ENCODE peak calls at places on chromosomes 5 and 9, in four cellular contexts. One of them, this sample, is unnamed.

GRCh38 chr5:3538886-3539285 is 56.7 kb upstream of the IRX1 start:
- DNase-seq in IMR-90: no peak
- DNase-seq in H9: no peak
- DNase-seq in K562: no peak
- DNase-seq in this sample: no peak

GRCh38 chr5:81121836-81122235 is 111.3 kb upstream of the CKMT2 start:
- DNase-seq in IMR-90: peak; percentile 32
- DNase-seq in H9: no peak
- DNase-seq in K562: no peak
- DNase-seq in this sample: no peak

GRCh38 chr9:113580041-113580953 is 116.8 kb downstream of the RGS3 start:
- DNase-seq in IMR-90: peak; percentile 35
- DNase-seq in K562: no peak
- DNase-seq in H9: no peak
- DNase-seq in this sample: peak; percentile 87

GRCh38 chr9:108809269-108809668 is 46.5 kb downstream of the ACTL7B start:
- DNase-seq in H9: no peak
- DNase-seq in K562: no peak
- DNase-seq in IMR-90: no peak
- DNase-seq in this sample: no peak

GRCh38 chr5:54758038-54758437 is 227.4 kb downstream of the ESM1 start:
- DNase-seq in IMR-90: peak; percentile 95
- DNase-seq in H9: no peak
- DNase-seq in K562: no peak
- DNase-seq in this sample: no peak

GRCh38 chr9:108389056-108389455 is 466.7 kb downstream of the ACTL7B start:
- DNase-seq in K562: no peak
- DNase-seq in IMR-90: no peak
- DNase-seq in H9: no peak
- DNase-seq in this sample: no peak

GRCh38 chr5:171318026-171318425 is 9.0 kb downstream of the TLX3 start:
- DNase-seq in IMR-90: no peak
- DNase-seq in K562: no peak
- DNase-seq in H9: peak; percentile 88
- DNase-seq in this sample: no peak

GRCh38 chr5:100539519-100539918 is 4.3 kb downstream of the FAM174A start:
- DNase-seq in H9: no peak
- DNase-seq in K562: no peak
- DNase-seq in IMR-90: no peak
- DNase-seq in this sample: no peak

GRCh38 chr9:94987731-94988130 is 261.2 kb downstream of the AOPEP start:
- DNase-seq in IMR-90: no peak
- DNase-seq in H9: no peak
- DNase-seq in K562: no peak
- DNase-seq in this sample: no peak

GRCh38 chr5:139985733-139986132 is 57.4 kb downstream of the NRG2 start:
- DNase-seq in IMR-90: peak; percentile 68
- DNase-seq in K562: peak; percentile 64
- DNase-seq in H9: no peak
- DNase-seq in this sample: no peak

GRCh38 chr9:738209-738915 is 103.1 kb upstream of the DMRT1 start:
- DNase-seq in K562: no peak
- DNase-seq in H9: no peak
- DNase-seq in IMR-90: peak; percentile 98
- DNase-seq in this sample: no peak

GRCh38 chr9:108386859-108387384 is 468.9 kb downstream of the ACTL7B start:
- DNase-seq in K562: no peak
- DNase-seq in IMR-90: peak; percentile 85
- DNase-seq in H9: no peak
- DNase-seq in this sample: no peak

GRCh38 chr5:179404321-179405053 is 59.2 kb upstream of the ADAMTS2 start:
- DNase-seq in IMR-90: peak; percentile 42
- DNase-seq in H9: peak; percentile 20
- DNase-seq in K562: no peak
- DNase-seq in this sample: peak; percentile 14

GRCh38 chr5:114237766-114238165 is 124.1 kb upstream of the KCNN2 start:
- DNase-seq in IMR-90: peak; percentile 99
- DNase-seq in H9: no peak
- DNase-seq in K562: no peak
- DNase-seq in this sample: no peak

GRCh38 chr9:88753691-88754367 is 218.9 kb downstream of the NXNL2 start:
- DNase-seq in H9: no peak
- DNase-seq in IMR-90: peak; percentile 77
- DNase-seq in K562: no peak
- DNase-seq in this sample: no peak

GRCh38 chr9:130940693-130941576 is 1.9 kb upstream of the FIBCD1 start:
- DNase-seq in K562: peak; percentile 98
- DNase-seq in IMR-90: peak; percentile 15
- DNase-seq in H9: peak; percentile 97
- DNase-seq in this sample: peak; percentile 96

GRCh38 chr9:124769451-124770358 is 1.4 kb downstream of the NR6A1 start:
- DNase-seq in IMR-90: no peak
- DNase-seq in H9: peak; percentile 65
- DNase-seq in K562: peak; percentile 66
- DNase-seq in this sample: peak; percentile 85

GRCh38 chr9:106758911-106759310 is 104.1 kb upstream of the ZNF462 start:
- DNase-seq in H9: no peak
- DNase-seq in K562: no peak
- DNase-seq in IMR-90: no peak
- DNase-seq in this sample: no peak

GRCh38 chr5:96157077-96157780 is 195.6 kb upstream of the ELL2 start:
- DNase-seq in K562: no peak
- DNase-seq in IMR-90: no peak
- DNase-seq in H9: no peak
- DNase-seq in this sample: peak; percentile 52

GRCh38 chr5:65034029-65034781 is 265.5 kb downstream of the CWC27 start:
- DNase-seq in IMR-90: no peak
- DNase-seq in K562: no peak
- DNase-seq in H9: no peak
- DNase-seq in this sample: no peak

GRCh38 chr5:59496524-59497134 is 396.9 kb downstream of the PDE4D start:
- DNase-seq in K562: peak; percentile 5
- DNase-seq in H9: peak; percentile 75
- DNase-seq in IMR-90: peak; percentile 5
- DNase-seq in this sample: no peak

GRCh38 chr5:131491749-131492148 is 143.3 kb downstream of the RAPGEF6 start:
- DNase-seq in IMR-90: peak; percentile 45
- DNase-seq in K562: no peak
- DNase-seq in H9: no peak
- DNase-seq in this sample: no peak

GRCh38 chr5:151060742-151061141 is 20.1 kb downstream of the TNIP1 start:
- DNase-seq in H9: no peak
- DNase-seq in K562: no peak
- DNase-seq in IMR-90: no peak
- DNase-seq in this sample: no peak

GRCh38 chr9:16626577-16627130 is 243.8 kb downstream of the BNC2 start:
- DNase-seq in H9: peak; percentile 37
- DNase-seq in IMR-90: peak; percentile 89
- DNase-seq in K562: no peak
- DNase-seq in this sample: no peak

GRCh38 chr5:132430736-132431135 is 59.8 kb downstream of the IRF1 start:
- DNase-seq in K562: no peak
- DNase-seq in H9: no peak
- DNase-seq in IMR-90: no peak
- DNase-seq in this sample: no peak

GRCh38 chr5:172051643-172052362 is 45.4 kb upstream of the FBXW11 start:
- DNase-seq in IMR-90: no peak
- DNase-seq in K562: peak; percentile 45
- DNase-seq in H9: no peak
- DNase-seq in this sample: no peak

GRCh38 chr5:1291611-1292080 is 3.2 kb downstream of the TERT start:
- DNase-seq in K562: no peak
- DNase-seq in H9: peak; percentile 20
- DNase-seq in IMR-90: no peak
- DNase-seq in this sample: peak; percentile 64

GRCh38 chr9:93196095-93197055 is 12.4 kb downstream of the WNK2 start:
- DNase-seq in IMR-90: no peak
- DNase-seq in K562: no peak
- DNase-seq in H9: no peak
- DNase-seq in this sample: peak; percentile 48

GRCh38 chr5:93890657-93891056 is 149.3 kb upstream of the POU5F2 start:
- DNase-seq in IMR-90: no peak
- DNase-seq in K562: no peak
- DNase-seq in H9: no peak
- DNase-seq in this sample: no peak

GRCh38 chr5:181223041-181223728 is at the start of gene TRIM41:
- DNase-seq in K562: peak; percentile 99
- DNase-seq in H9: peak; percentile 99
- DNase-seq in IMR-90: peak; percentile 98
- DNase-seq in this sample: peak; percentile 99

GRCh38 chr5:38497946-38498345 is 58.5 kb downstream of the LIFR start:
- DNase-seq in K562: peak; percentile 30
- DNase-seq in IMR-90: peak; percentile 31
- DNase-seq in H9: no peak
- DNase-seq in this sample: no peak

DNA sequence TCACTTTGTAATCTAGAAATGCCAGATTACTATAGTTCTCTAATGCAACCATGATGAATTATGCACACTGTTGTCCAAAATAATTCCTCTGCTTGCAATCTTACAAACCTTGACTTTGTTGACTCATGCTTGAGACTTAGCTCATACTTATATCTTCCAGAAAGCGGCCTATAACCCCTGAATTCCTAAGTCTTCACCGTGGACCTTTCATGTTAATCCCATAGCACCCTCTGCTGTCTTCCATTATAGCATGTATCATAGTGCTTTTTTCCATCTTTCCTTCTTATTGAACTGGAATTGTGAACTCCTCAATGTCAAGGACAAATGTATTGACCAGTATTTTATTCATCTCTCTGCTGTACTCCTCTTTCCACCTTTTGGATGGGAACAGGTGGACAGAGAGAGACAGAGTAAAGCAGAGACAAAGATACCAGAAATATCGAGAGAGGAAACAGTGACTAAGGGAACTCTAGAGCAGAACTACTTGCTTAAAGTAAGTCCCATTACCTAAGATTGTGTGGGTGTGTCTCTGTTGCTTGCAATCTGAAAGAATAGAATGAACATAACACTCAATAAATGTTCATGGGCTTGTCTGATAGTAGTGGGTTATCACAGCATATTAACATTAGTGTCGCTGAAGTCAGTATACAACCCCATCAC is 110.0 kb downstream of the LURAP1L start:
- DNase-seq in H9: no peak
- DNase-seq in IMR-90: peak; percentile 88
- DNase-seq in K562: peak; percentile 0
- DNase-seq in this sample: no peak
- TF ChIP-seq CTCF in H9: peak; percentile 47
- TF ChIP-seq CTCF in IMR-90: peak; percentile 79
- TF ChIP-seq CTCF in K562: no peak
- TF ChIP-seq CTCF in this sample: peak; percentile 50

GRCh38 chr5:61308699-61309098 is 23.4 kb upstream of the ZSWIM6 start:
- DNase-seq in IMR-90: no peak
- DNase-seq in H9: no peak
- DNase-seq in K562: no peak
- DNase-seq in this sample: no peak

GRCh38 chr5:61306531-61307195 is 25.4 kb upstream of the ZSWIM6 start:
- DNase-seq in K562: no peak
- DNase-seq in H9: no peak
- DNase-seq in IMR-90: peak; percentile 93
- DNase-seq in this sample: no peak

GRCh38 chr5:61307611-61308010 is 24.4 kb upstream of the ZSWIM6 start:
- DNase-seq in H9: no peak
- DNase-seq in K562: no peak
- DNase-seq in IMR-90: no peak
- DNase-seq in this sample: no peak

GRCh38 chr5:61309115-61309514 is 22.9 kb upstream of the ZSWIM6 start:
- DNase-seq in H9: no peak
- DNase-seq in IMR-90: no peak
- DNase-seq in K562: no peak
- DNase-seq in this sample: no peak

DNA sequence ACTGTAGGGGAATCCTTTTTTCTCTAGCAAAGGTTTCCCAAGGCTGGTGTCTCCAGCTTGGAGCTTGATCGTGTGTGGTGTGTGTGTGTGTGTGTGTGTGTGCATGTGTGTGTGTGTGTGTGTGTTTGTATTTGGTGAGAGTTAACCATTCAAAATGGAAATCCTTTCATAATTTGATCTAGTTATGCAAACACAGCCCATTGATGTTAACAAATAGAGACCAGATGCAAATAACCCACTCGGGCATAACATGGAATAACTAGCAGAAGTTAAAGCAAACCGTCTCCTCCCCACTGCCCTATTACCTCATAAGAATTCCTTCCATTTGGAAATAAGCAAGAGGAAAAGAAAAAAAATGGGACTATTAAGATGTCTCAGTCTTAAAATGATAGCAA is 24.9 kb upstream of the ZSWIM6 start:
- DNase-seq in IMR-90: no peak
- DNase-seq in H9: no peak
- DNase-seq in K562: no peak
- DNase-seq in this sample: no peak
- H3K9ac ChIP-seq in IMR-90: no peak overlapping the region
- H3K9ac ChIP-seq in H9: no peak overlapping the region
- H3K9ac ChIP-seq in K562: no peak overlapping the region
- H3K9ac ChIP-seq in this sample: no peak overlapping the region

GRCh38 chr5:135468541-135468940 is 16.4 kb upstream of the TIFAB start:
- DNase-seq in K562: no peak
- DNase-seq in IMR-90: no peak
- DNase-seq in H9: no peak
- DNase-seq in this sample: no peak

GRCh38 chr5:135466178-135467050 is 14.3 kb upstream of the TIFAB start:
- DNase-seq in K562: peak; percentile 81
- DNase-seq in IMR-90: peak; percentile 56
- DNase-seq in H9: peak; percentile 86
- DNase-seq in this sample: peak; percentile 66

GRCh38 chr5:135468086-135468485 is 15.9 kb upstream of the TIFAB start:
- DNase-seq in K562: no peak
- DNase-seq in IMR-90: no peak
- DNase-seq in H9: no peak
- DNase-seq in this sample: no peak

GRCh38 chr5:135465391-135466122 is 13.4 kb upstream of the TIFAB start:
- DNase-seq in IMR-90: no peak
- DNase-seq in K562: no peak
- DNase-seq in H9: no peak
- DNase-seq in this sample: no peak

DNA sequence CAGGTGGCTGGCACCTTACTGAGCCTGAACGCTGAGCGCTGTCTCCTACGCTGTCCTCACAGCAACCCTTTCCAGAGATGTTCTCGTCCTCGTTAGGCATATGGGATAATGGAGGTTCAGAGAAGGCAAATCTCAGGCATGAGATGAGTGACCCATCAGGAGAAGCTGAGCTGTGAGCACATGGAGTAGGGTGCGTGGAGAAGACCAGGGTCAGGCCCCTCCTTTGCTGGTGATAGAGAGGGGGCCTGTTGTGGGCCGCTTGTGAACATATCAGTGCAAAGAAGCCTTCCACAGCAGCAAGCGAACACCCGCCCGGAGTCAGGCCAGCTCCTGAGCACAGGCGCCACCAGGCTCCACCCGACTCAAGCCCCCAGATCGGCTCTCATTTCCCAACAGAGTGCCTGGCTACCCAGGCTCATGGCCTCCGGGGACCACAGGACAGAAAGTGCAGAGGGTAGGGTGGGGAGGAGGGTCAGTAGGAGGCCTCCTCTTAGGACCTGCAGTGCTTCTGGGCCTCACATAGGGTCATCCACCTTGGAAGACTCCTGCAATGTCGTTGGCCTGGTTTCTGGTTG is 15.0 kb upstream of the TIFAB start:
- DNase-seq in IMR-90: no peak
- DNase-seq in H9: no peak
- DNase-seq in K562: no peak
- DNase-seq in this sample: no peak
- H3K27me3 ChIP-seq in IMR-90: peaks cover 72% of the 10 kb centered on the region
- H3K27me3 ChIP-seq in H9: peaks cover 60% of the 10 kb centered on the region
- H3K27me3 ChIP-seq in K562: peaks cover 12% of the 10 kb centered on the region
- H3K27me3 ChIP-seq in this sample: no peaks in the 10 kb centered on the region

GRCh38 chr5:76737131-76737556 is 21.2 kb downstream of the F2R start:
- DNase-seq in H9: no peak
- DNase-seq in K562: peak; percentile 29
- DNase-seq in IMR-90: no peak
- DNase-seq in this sample: no peak
- TF ChIP-seq CTCF in H9: no peak
- TF ChIP-seq CTCF in K562: no peak
- TF ChIP-seq CTCF in IMR-90: no peak
- TF ChIP-seq CTCF in this sample: no peak